ENCODE peak calls at places on chromosomes 2 and 18, in four cellular contexts. D is AG04450; K is stimulated activated CD4-positive, alpha-beta T cell treated with anti-CD3 and anti-CD28 coated beads, Interleukin-4, amount 100 ng/mL, for 24 hours; U is NCI-H460. I is an unnamed sample.

GRCh38 chr2:159010963-159011362 is 42.5 kb downstream of the TANC1 start:
- DNase-seq in U (no peak), D (no peak), K (no peak), I (no peak)

GRCh38 chr18:63083555-63083954 is 236.0 kb downstream of the BCL2 start:
- DNase-seq in K (no peak), D (no peak), U (no peak), I (no peak)

GRCh38 chr18:41721103-41721502 is 233.9 kb upstream of the PIK3C3 start:
- DNase-seq in K (no peak), U (no peak), D (no peak), I (no peak)

GRCh38 chr2:172090044-172090946 is 5.0 kb downstream of the DLX1 start:
- DNase-seq in U (no peak), D (no peak), K (no peak), I (no peak)

GRCh38 chr2:174827371-174828369 is 63.4 kb upstream of the CHRNA1 start:
- DNase-seq in D (no peak), U (no peak), K (no peak), I (no peak)

GRCh38 chr2:27549303-27549702 is 33.5 kb upstream of the ZNF512 start:
- DNase-seq in K (no peak), U (no peak), D (no peak), I (no peak)

GRCh38 chr18:9389706-9390105 is 55.1 kb downstream of the TWSG1 start:
- DNase-seq in U (no peak), K (no peak), D (no peak), I (no peak)

GRCh38 chr2:73202156-73203054 is at the start of gene NOTO:
- DNase-seq in D (no peak), U (no peak), K (no peak), I (no peak)

GRCh38 chr2:178550352-178550751 is 70.1 kb downstream of the PLEKHA3 start:
- DNase-seq in D (no peak), U (no peak), K (no peak), I (no peak)

I was measured in colonic mucosa.